ENCODE peak calls at places on chromosomes 11 and 22, in six cellular contexts. S is dorsolateral prefrontal cortex; Y is activated T-cell treated with anti-CD3 and anti-CD28 coated beads, Interleukin-2, amount 50 U/mL, for 4 hours; J is stimulated activated CD8-positive, alpha-beta memory T cell treated with anti-CD3 and anti-CD28 coated beads, Interleukin-15, amount 100 ng/mL, for 4 hours; K is iris pigment epithelial cell; Q is left colon. F is an unnamed sample.

GRCh38 chr22:31715157-31715778 is 34.7 kb downstream of the PRR14L start:
- DNase-seq in Q (no peak), K (no peak), S (no peak), J (no peak), Y (no peak), F (no peak)

GRCh38 chr11:20162824-20163777 is 2.8 kb upstream of the DBX1 start:
- DNase-seq in J (no peak), Y (no peak), K (peak), Q (no peak), S (no peak), F (peak)

GRCh38 chr11:104541706-104542105 is 356.6 kb downstream of the CASP12 start:
- DNase-seq in Q (no peak), S (no peak), K (no peak), Y (no peak), J (no peak), F (no peak)

GRCh38 chr11:117870176-117870952 is 6.1 kb downstream of the FXYD6 start:
- DNase-seq in S (no peak), K (no peak), Y (no peak), J (no peak), Q (no peak), F (peak)

GRCh38 chr11:16252373-16252772 is 104.0 kb downstream of the SOX6 start:
- DNase-seq in S (no peak), K (peak), J (no peak), Q (no peak), Y (no peak), F (no peak)

GRCh38 chr22:42376721-42377177 is 55.5 kb downstream of the NFAM1 start:
- DNase-seq in Q (peak), S (no peak), Y (no peak), J (no peak), K (no peak), F (peak)

GRCh38 chr11:34050967-34051348 is 573 bp upstream of the CAPRIN1 start:
- DNase-seq in K (peak), S (no peak), J (no peak), Q (no peak), Y (no peak), F (no peak)

GRCh38 chr11:75921808-75922207 is 106.8 kb downstream of the UVRAG start:
- DNase-seq in K (no peak), S (no peak), Y (no peak), Q (no peak), J (no peak), F (no peak)

GRCh38 chr11:35013514-35014191 is 97.2 kb downstream of the PDHX start:
- DNase-seq in K (no peak), S (no peak), Y (peak), J (no peak), Q (no peak), F (peak)

GRCh38 chr22:35554297-35554845 is 13.7 kb downstream of the RASD2 start:
- DNase-seq in Y (no peak), S (no peak), Q (no peak), J (no peak), K (no peak), F (no peak)

GRCh38 chr11:68330700-68331337 is 18.4 kb downstream of the LRP5 start:
- DNase-seq in K (no peak), Y (no peak), S (no peak), J (no peak), Q (no peak), F (no peak)

GRCh38 chr11:73269353-73270088 is 2.6 kb upstream of the P2RY6 start:
- DNase-seq in J (no peak), Y (no peak), Q (no peak), S (no peak), K (no peak), F (no peak)

F was measured in astrocyte of the hippocampus.